ENCODE peak calls at places on chromosomes 6 and 20, in seven cellular contexts. L, T, Q, U, Y, C and I are unnamed samples.

GRCh38 chr6:70037445-70037844 is 171.1 kb downstream of the COL19A1 start:
- DNase-seq in C (no peak), U (no peak), Y (no peak), L (no peak), Q (no peak), T (no peak), I (no peak)

GRCh38 chr20:40797425-40797824 is 108.4 kb upstream of the MAFB start:
- DNase-seq in C (no peak), T (no peak), Y (peak), U (peak), L (peak), Q (peak), I (no peak)

GRCh38 chr6:5112065-5112799 is 27.1 kb downstream of the PPP1R3G start:
- DNase-seq in Q (no peak), U (peak), Y (no peak), L (peak), C (no peak), T (no peak), I (no peak)

GRCh38 chr6:30219244-30219643 is 6.0 kb upstream of the TRIM26 start:
- DNase-seq in L (peak), C (peak), T (no peak), U (peak), Q (peak), Y (peak), I (peak)

GRCh38 chr6:5583528-5583927 is 322.2 kb downstream of the FARS2 start:
- DNase-seq in U (no peak), T (no peak), L (no peak), Y (no peak), C (no peak), Q (no peak), I (no peak)

GRCh38 chr6:92706976-92707375 is 712.4 kb downstream of the EPHA7 start:
- DNase-seq in Y (no peak), C (no peak), L (peak), U (peak), Q (no peak), T (no peak), I (no peak)

GRCh38 chr6:166637806-166638458 is 10.9 kb upstream of the RPS6KA2 start:
- DNase-seq in Q (no peak), U (no peak), L (no peak), T (no peak), C (no peak), Y (no peak), I (no peak)

GRCh38 chr6:166969390-166970002 is 13.1 kb upstream of the RNASET2 start:
- DNase-seq in Y (no peak), Q (no peak), C (no peak), T (no peak), L (no peak), U (no peak), I (no peak)

GRCh38 chr20:49119972-49120371 is 68.2 kb downstream of the STAU1 start:
- DNase-seq in T (no peak), Y (no peak), C (no peak), Q (no peak), L (no peak), U (no peak), I (no peak)

GRCh38 chr6:41191569-41191968 is 9.4 kb downstream of the TREML2 start:
- DNase-seq in Y (no peak), Q (peak), L (peak), C (no peak), U (peak), T (no peak), I (peak)

GRCh38 chr6:110654096-110654820 is 161.0 kb downstream of the CDK19 start:
- DNase-seq in U (no peak), C (no peak), L (peak), T (no peak), Y (peak), Q (peak), I (no peak)

GRCh38 chr6:134686071-134686470 is 263.8 kb downstream of the ALDH8A1 start:
- DNase-seq in U (peak), Y (peak), L (no peak), T (no peak), C (no peak), Q (no peak), I (no peak)

GRCh38 chr20:58880994-58881752 is 28.7 kb downstream of the GNAS start:
- DNase-seq in C (no peak), T (no peak), Y (no peak), L (no peak), Q (no peak), U (no peak), I (no peak)

GRCh38 chr6:56515081-56515905 is 127.4 kb downstream of the DST start:
- DNase-seq in U (no peak), T (no peak), Y (no peak), L (no peak), C (no peak), Q (no peak), I (no peak)

GRCh38 chr6:163751032-163751525 is 336.6 kb downstream of the QKI start:
- DNase-seq in U (no peak), Q (no peak), C (no peak), T (no peak), Y (no peak), L (no peak), I (no peak)

GRCh38 chr20:24465730-24466129 is 3.7 kb upstream of the SYNDIG1 start:
- DNase-seq in U (peak), T (no peak), Y (no peak), L (no peak), Q (no peak), C (peak), I (no peak)

GRCh38 chr20:62953839-62954703 is 1.6 kb downstream of the SLC17A9 start:
- DNase-seq in Q (no peak), U (peak), T (no peak), Y (peak), C (peak), L (peak), I (peak)

GRCh38 chr20:58690351-58690750 is 2.2 kb upstream of the NPEPL1 start:
- DNase-seq in L (no peak), T (no peak), Q (no peak), Y (no peak), U (no peak), C (no peak), I (no peak)

GRCh38 chr6:38350882-38351281 is 288.8 kb downstream of the BTBD9 start:
- DNase-seq in Q (no peak), L (peak), U (peak), C (no peak), T (no peak), Y (no peak), I (no peak)

GRCh38 chr6:56849876-56850275 is 105.0 kb upstream of the BEND6 start:
- DNase-seq in L (peak), T (no peak), C (no peak), U (peak), Y (no peak), Q (no peak), I (no peak)

GRCh38 chr20:10322073-10323012 is 103.7 kb downstream of the SNAP25 start:
- DNase-seq in T (no peak), C (no peak), Y (peak), U (peak), L (no peak), Q (no peak), I (no peak)

GRCh38 chr20:13898012-13898612 is 92.3 kb downstream of the SEL1L2 start:
- DNase-seq in U (no peak), Q (no peak), Y (peak), T (no peak), L (no peak), C (no peak), I (no peak)

GRCh38 chr6:158068156-158068892 is 86.7 kb downstream of the SYNJ2 start:
- DNase-seq in C (no peak), L (no peak), Q (no peak), Y (no peak), U (no peak), T (no peak), I (no peak)

GRCh38 chr6:42007286-42007685 is 43.0 kb upstream of the TAF8 start:
- DNase-seq in U (no peak), C (no peak), L (no peak), T (no peak), Q (no peak), Y (no peak), I (no peak)